ENCODE peak calls at places on chromosome 3, in six cellular contexts. K is H7, J is heart right ventricle, W is astrocyte, Q is mesendoderm, T is endothelial cell of umbilical vein. Z is an unnamed sample.

GRCh38 chr3:107236661-107237375 is 140.4 kb upstream of the CCDC54 start:
- DNase-seq in K (peak; percentile 11), J (no peak), W (no peak), Q (peak; percentile 63), T (no peak), Z (no peak)

GRCh38 chr3:159616234-159616825 is 372.3 kb upstream of the IL12A start:
- DNase-seq in K (no peak), J (peak; percentile 43), W (no peak), Q (peak; percentile 70), T (peak; percentile 60), Z (no peak)

GRCh38 chr3:5019411-5020261 is 40.4 kb downstream of the BHLHE40 start:
- DNase-seq in K (no peak), J (no peak), W (no peak), Q (no peak), T (no peak), Z (no peak)

GRCh38 chr3:132432639-132433038 is 15.3 kb downstream of the DNAJC13 start:
- DNase-seq in K (no peak), J (no peak), W (peak; percentile 88), Q (no peak), T (peak; percentile 82), Z (peak; percentile 70)

GRCh38 chr3:72210248-72210647 is 425.3 kb upstream of the PROK2 start:
- DNase-seq in K (no peak), J (no peak), W (peak; percentile 33), Q (no peak), T (no peak), Z (no peak)

GRCh38 chr3:150410311-150411105 is 2.4 kb downstream of the TSC22D2 start:
- DNase-seq in K (peak; percentile 51), J (peak; percentile 34), W (peak; percentile 20), Q (peak; percentile 40), T (peak; percentile 46), Z (no peak)

GRCh38 chr3:72105306-72105705 is 320.4 kb upstream of the PROK2 start:
- DNase-seq in K (no peak), J (no peak), W (no peak), Q (no peak), T (no peak), Z (no peak)

GRCh38 chr3:172595648-172596393 is 72.6 kb upstream of the TNFSF10 start:
- DNase-seq in K (peak; percentile 49), J (peak; percentile 54), W (peak; percentile 23), Q (peak; percentile 52), T (peak; percentile 78), Z (no peak)

GRCh38 chr3:134211797-134212196 is 38.9 kb downstream of the RYK start:
- DNase-seq in K (peak; percentile 15), J (peak; percentile 36), W (peak; percentile 36), Q (peak; percentile 70), T (peak; percentile 75), Z (peak; percentile 24)

GRCh38 chr3:183331518-183331917 is 78.5 kb downstream of the B3GNT5 start:
- DNase-seq in K (no peak), J (no peak), W (no peak), Q (no peak), T (no peak), Z (no peak)

GRCh38 chr3:54857343-54857742 is 70.5 kb downstream of the LRTM1 start:
- DNase-seq in K (no peak), J (no peak), W (no peak), Q (no peak), T (no peak), Z (peak; percentile 33)

GRCh38 chr3:123071146-123071545 is 4.3 kb downstream of the PDIA5 start:
- DNase-seq in K (peak; percentile 83), J (no peak), W (peak; percentile 36), Q (peak; percentile 82), T (no peak), Z (no peak)

GRCh38 chr3:150733373-150733935 is 29.5 kb downstream of the SIAH2 start:
- DNase-seq in K (peak; percentile 33), J (no peak), W (peak; percentile 45), Q (peak; percentile 63), T (no peak), Z (no peak)

GRCh38 chr3:13886593-13887129 is 6.8 kb upstream of the WNT7A start:
- DNase-seq in K (peak; percentile 4), J (no peak), W (no peak), Q (no peak), T (no peak), Z (no peak)

GRCh38 chr3:161557751-161558150 is 61.1 kb downstream of the OTOL1 start:
- DNase-seq in K (no peak), J (no peak), W (no peak), Q (no peak), T (no peak), Z (no peak)

GRCh38 chr3:106206165-106206564 is 337.4 kb upstream of the CBLB start:
- DNase-seq in K (no peak), J (peak; percentile 15), W (peak; percentile 22), Q (no peak), T (peak; percentile 83), Z (no peak)

GRCh38 chr3:37307321-37307720 is 132.9 kb upstream of the LRRFIP2 start:
- DNase-seq in K (no peak), J (no peak), W (no peak), Q (no peak), T (no peak), Z (no peak)

GRCh38 chr3:181384970-181385369 is 326.8 kb upstream of the SOX2 start:
- DNase-seq in K (no peak), J (no peak), W (no peak), Q (peak; percentile 41), T (no peak), Z (peak; percentile 12)

GRCh38 chr3:77320514-77320913 is 280.6 kb downstream of the ROBO2 start:
- DNase-seq in K (no peak), J (no peak), W (peak; percentile 21), Q (peak; percentile 56), T (peak; percentile 22), Z (peak; percentile 10)

GRCh38 chr3:52480768-52481715 is 14.1 kb upstream of the STAB1 start:
- DNase-seq in K (no peak), J (no peak), W (no peak), Q (no peak), T (no peak), Z (no peak)

GRCh38 chr3:174957081-174957480 is 97.9 kb downstream of the NAALADL2 start:
- DNase-seq in K (no peak), J (no peak), W (peak; percentile 27), Q (peak; percentile 70), T (no peak), Z (no peak)

GRCh38 chr3:59108091-59108815 is 58.4 kb upstream of the CFAP20DC start:
- DNase-seq in K (no peak), J (no peak), W (no peak), Q (peak; percentile 16), T (no peak), Z (no peak)

GRCh38 chr3:114213262-114213668 is 24.1 kb downstream of the ZNF80 start:
- DNase-seq in K (no peak), J (no peak), W (peak; percentile 56), Q (no peak), T (peak; percentile 82), Z (no peak)

GRCh38 chr3:114212646-114213045 is 24.7 kb downstream of the ZNF80 start:
- DNase-seq in K (no peak), J (no peak), W (no peak), Q (peak; percentile 6), T (no peak), Z (no peak)

GRCh38 chr3:114214542-114215341 is 22.6 kb downstream of the ZNF80 start:
- DNase-seq in K (no peak), J (no peak), W (no peak), Q (peak; percentile 59), T (no peak), Z (no peak)

GRCh38 chr3:114216186-114216970 is 21.0 kb downstream of the ZNF80 start:
- DNase-seq in K (no peak), J (no peak), W (peak; percentile 73), Q (no peak), T (no peak), Z (no peak)

GRCh38 chr3:114213669-114214541 is 23.5 kb downstream of the ZNF80 start:
- DNase-seq in K (no peak), J (no peak), W (peak; percentile 77), Q (peak; percentile 80), T (peak; percentile 82), Z (peak; percentile 3)
- H3K4me3 ChIP-seq in K (peak overlapping the region; percentile 6), J (peak overlapping the region; percentile 18), W (peak overlapping the region; percentile 43), Q (no peak overlapping the region), T (no peak overlapping the region), Z (peak overlapping the region; percentile 1)

GRCh38 chr3:100662113-100662823 is 47.0 kb upstream of the TFG start:
- DNase-seq in K (no peak), J (no peak), W (no peak), Q (peak; percentile 51), T (peak; percentile 3), Z (peak; percentile 46)

GRCh38 chr3:100665230-100665629 is 44.1 kb upstream of the TFG start:
- DNase-seq in K (no peak), J (no peak), W (no peak), Q (no peak), T (no peak), Z (no peak)
- H3K4me3 ChIP-seq in K (no peak overlapping the region), J (no peak overlapping the region), W (no peak overlapping the region), Q (no peak overlapping the region), T (no peak overlapping the region), Z (no peak overlapping the region)

GRCh38 chr3:78764634-78765033 is 1003.2 kb downstream of the ROBO1 start:
- DNase-seq in K (no peak), J (no peak), W (no peak), Q (no peak), T (no peak), Z (no peak)

GRCh38 chr3:78762121-78762520 is 1005.7 kb downstream of the ROBO1 start:
- DNase-seq in K (no peak), J (no peak), W (no peak), Q (no peak), T (no peak), Z (no peak)

GRCh38 chr3:78765671-78766485 is 1001.9 kb downstream of the ROBO1 start:
- DNase-seq in K (no peak), J (no peak), W (no peak), Q (no peak), T (no peak), Z (no peak)
- H3K4me3 ChIP-seq in K (no peak overlapping the region), J (no peak overlapping the region), W (no peak overlapping the region), Q (no peak overlapping the region), T (no peak overlapping the region), Z (no peak overlapping the region)

DNA sequence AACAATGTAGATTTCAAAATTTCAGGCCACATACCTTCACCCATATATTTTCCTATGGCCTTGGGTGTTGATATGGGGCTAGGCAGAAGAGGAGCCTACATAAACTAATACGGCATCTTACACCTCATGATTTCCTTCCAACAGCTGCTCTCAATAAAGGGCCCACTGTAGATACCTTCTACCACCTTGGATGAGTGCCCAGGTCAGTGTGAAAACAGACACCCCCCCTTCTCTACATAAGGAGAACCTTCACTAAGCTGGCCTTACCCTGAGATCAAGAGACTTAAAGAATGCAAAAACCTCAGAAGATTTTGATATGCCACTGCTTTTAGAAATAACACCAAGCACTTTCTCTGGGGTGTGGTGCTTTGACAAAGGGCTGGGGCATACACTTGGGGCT is 42.7 kb downstream of the SH3BP5 start:
- DNase-seq in K (no peak), J (no peak), W (no peak), Q (no peak), T (no peak), Z (no peak)
- H3K4me3 ChIP-seq in K (no peak overlapping the region), J (no peak overlapping the region), W (no peak overlapping the region), Q (no peak overlapping the region), T (no peak overlapping the region), Z (no peak overlapping the region)